ENCODE peak calls at places on chromosomes 3 and 15, in eight cellular contexts. P is Panc1, F is right cardiac atrium, Z is fibroblast of lung, A is testis, O is neuronal stem cell, Q is OCI-LY7, G is cardiac muscle cell. Y is an unnamed sample.

GRCh38 chr3:113697192-113698090 is 999 bp upstream of the USF3 start:
- DNase-seq in P (no peak), F (peak; percentile 38), Z (no peak), A (peak; percentile 52), O (no peak), Q (peak; percentile 13), G (peak; percentile 25), Y (no peak)

GRCh38 chr3:71195492-71195891 is 388.0 kb downstream of the FOXP1 start:
- DNase-seq in P (no peak), F (no peak), Z (peak; percentile 89), A (no peak), O (no peak), Q (no peak), G (no peak), Y (no peak)

GRCh38 chr15:40838756-40839155 is 5.1 kb upstream of the SPINT1 start:
- DNase-seq in P (no peak), F (no peak), Z (peak; percentile 25), A (no peak), O (no peak), Q (no peak), G (no peak), Y (no peak)

GRCh38 chr3:186742618-186743335 is 25.6 kb downstream of the KNG1 start:
- DNase-seq in P (no peak), F (no peak), Z (no peak), A (no peak), O (no peak), Q (no peak), G (no peak), Y (no peak)

GRCh38 chr3:177357352-177358084 is 160.2 kb upstream of the TBL1XR1 start:
- DNase-seq in P (peak; percentile 45), F (no peak), Z (peak; percentile 96), A (no peak), O (no peak), Q (peak; percentile 76), G (peak; percentile 84), Y (no peak)

GRCh38 chr15:81073796-81074195 is 60.3 kb upstream of the CFAP161 start:
- DNase-seq in P (no peak), F (no peak), Z (no peak), A (no peak), O (no peak), Q (no peak), G (no peak), Y (no peak)

GRCh38 chr3:34008191-34008590 is 209.8 kb downstream of the PDCD6IP start:
- DNase-seq in P (no peak), F (no peak), Z (peak; percentile 50), A (no peak), O (no peak), Q (peak; percentile 39), G (peak; percentile 22), Y (peak; percentile 78)

GRCh38 chr3:48595075-48595525 is at the start of gene COL7A1:
- DNase-seq in P (no peak), F (peak; percentile 69), Z (no peak), A (no peak), O (no peak), Q (no peak), G (no peak), Y (no peak)

GRCh38 chr15:60087561-60087960 is 83.5 kb downstream of the FOXB1 start:
- DNase-seq in P (no peak), F (no peak), Z (peak; percentile 49), A (no peak), O (no peak), Q (no peak), G (no peak), Y (no peak)

GRCh38 chr3:14806641-14807263 is 12.0 kb upstream of the FGD5 start:
- DNase-seq in P (no peak), F (no peak), Z (peak; percentile 36), A (no peak), O (no peak), Q (no peak), G (peak; percentile 56), Y (no peak)

GRCh38 chr3:126956361-126956760 is 26.6 kb upstream of the PLXNA1 start:
- DNase-seq in P (no peak), F (peak; percentile 10), Z (no peak), A (no peak), O (no peak), Q (peak; percentile 47), G (no peak), Y (no peak)

GRCh38 chr3:105997800-105998526 is 129.2 kb upstream of the CBLB start:
- DNase-seq in P (no peak), F (peak; percentile 67), Z (peak; percentile 99), A (no peak), O (no peak), Q (no peak), G (peak; percentile 97), Y (no peak)

GRCh38 chr3:29144361-29144760 is 136.5 kb upstream of the RBMS3 start:
- DNase-seq in P (no peak), F (no peak), Z (peak; percentile 30), A (no peak), O (no peak), Q (no peak), G (peak; percentile 75), Y (no peak)

GRCh38 chr3:17632401-17633100 is 109.9 kb downstream of the TBC1D5 start:
- DNase-seq in P (no peak), F (no peak), Z (peak; percentile 85), A (peak; percentile 36), O (no peak), Q (no peak), G (peak; percentile 71), Y (no peak)

GRCh38 chr3:134682196-134682880 is 31.5 kb upstream of the KY start:
- DNase-seq in P (no peak), F (no peak), Z (peak; percentile 42), A (no peak), O (no peak), Q (no peak), G (no peak), Y (no peak)

GRCh38 chr15:32222716-32223115 is 180.4 kb downstream of the GOLGA8K start:
- DNase-seq in P (no peak), F (no peak), Z (no peak), A (no peak), O (no peak), Q (no peak), G (no peak), Y (no peak)

GRCh38 chr3:167209011-167209410 is 171.1 kb downstream of the ZBBX start:
- DNase-seq in P (no peak), F (no peak), Z (no peak), A (no peak), O (no peak), Q (no peak), G (no peak), Y (no peak)

GRCh38 chr3:157201648-157202278 is 41.8 kb upstream of the CCNL1 start:
- DNase-seq in P (peak; percentile 33), F (no peak), Z (peak; percentile 58), A (no peak), O (no peak), Q (peak; percentile 60), G (peak; percentile 74), Y (no peak)

GRCh38 chr3:15812183-15812582 is 14.4 kb upstream of the ANKRD28 start:
- DNase-seq in P (no peak), F (no peak), Z (no peak), A (no peak), O (no peak), Q (peak; percentile 26), G (peak; percentile 60), Y (no peak)

GRCh38 chr3:50227390-50228183 is 8.4 kb upstream of the GNAI2 start:
- DNase-seq in P (no peak), F (peak; percentile 97), Z (peak; percentile 84), A (peak; percentile 93), O (peak; percentile 89), Q (peak; percentile 96), G (peak; percentile 92), Y (peak; percentile 95)

GRCh38 chr3:38960953-38961622 is 90.7 kb downstream of the SCN11A start:
- DNase-seq in P (no peak), F (peak; percentile 78), Z (peak; percentile 20), A (peak; percentile 51), O (peak; percentile 17), Q (peak; percentile 56), G (peak; percentile 54), Y (no peak)

GRCh38 chr3:171229173-171229572 is 202.7 kb upstream of the SLC2A2 start:
- DNase-seq in P (no peak), F (no peak), Z (no peak), A (no peak), O (no peak), Q (no peak), G (no peak), Y (no peak)

GRCh38 chr3:193822492-193823220 is 229.6 kb downstream of the OPA1 start:
- DNase-seq in P (no peak), F (no peak), Z (peak; percentile 96), A (no peak), O (no peak), Q (no peak), G (peak; percentile 18), Y (no peak)

GRCh38 chr3:138670409-138670808 is 61.8 kb downstream of the FAIM start:
- DNase-seq in P (no peak), F (no peak), Z (no peak), A (no peak), O (no peak), Q (no peak), G (no peak), Y (no peak)

GRCh38 chr15:63499611-63500010 is 4.8 kb upstream of the USP3 start:
- DNase-seq in P (no peak), F (no peak), Z (no peak), A (no peak), O (no peak), Q (no peak), G (no peak), Y (no peak)
- H3K4me1 ChIP-seq in P (peaks cover 83% of the 10 kb centered on the region), F (peaks cover 6% of the 10 kb centered on the region), Z (peaks cover 22% of the 10 kb centered on the region), A (peaks cover 24% of the 10 kb centered on the region), O (peaks cover 8% of the 10 kb centered on the region), Q (peaks cover 82% of the 10 kb centered on the region), G (peaks cover 6% of the 10 kb centered on the region), Y (peaks cover 37% of the 10 kb centered on the region)

GRCh38 chr3:149375164-149375823 is 2.2 kb downstream of the TM4SF1 start:
- DNase-seq in P (no peak), F (peak; percentile 53), Z (peak; percentile 30), A (no peak), O (no peak), Q (no peak), G (peak; percentile 17), Y (no peak)
- H3K4me1 ChIP-seq in P (peaks cover 61% of the 10 kb centered on the region), F (peaks cover 5% of the 10 kb centered on the region), Z (peaks cover 31% of the 10 kb centered on the region), A (peaks cover 10% of the 10 kb centered on the region), O (peaks cover under 1% of the 10 kb centered on the region), Q (no peaks in the 10 kb centered on the region), G (no peaks in the 10 kb centered on the region), Y (peaks cover 35% of the 10 kb centered on the region)

GRCh38 chr15:71385469-71385868 is 270.2 kb downstream of the THSD4 start:
- DNase-seq in P (no peak), F (no peak), Z (peak; percentile 23), A (no peak), O (no peak), Q (no peak), G (no peak), Y (no peak)
- H3K4me1 ChIP-seq in P (no peaks in the 10 kb centered on the region), F (no peaks in the 10 kb centered on the region), Z (peaks cover 10% of the 10 kb centered on the region), A (no peaks in the 10 kb centered on the region), O (peaks cover 2% of the 10 kb centered on the region), Q (no peaks in the 10 kb centered on the region), G (no peaks in the 10 kb centered on the region), Y (peaks cover 27% of the 10 kb centered on the region)

GRCh38 chr15:31062965-31063355 is 38.6 kb downstream of the TRPM1 start:
- DNase-seq in P (no peak), F (peak; percentile 61), Z (no peak), A (no peak), O (no peak), Q (no peak), G (no peak), Y (no peak)
- H3K4me1 ChIP-seq in P (no peaks in the 10 kb centered on the region), F (no peaks in the 10 kb centered on the region), Z (no peaks in the 10 kb centered on the region), A (no peaks in the 10 kb centered on the region), O (no peaks in the 10 kb centered on the region), Q (no peaks in the 10 kb centered on the region), G (no peaks in the 10 kb centered on the region), Y (no peaks in the 10 kb centered on the region)